ENCODE peak calls at places on chromosomes 11 and 22, in four cellular contexts. T is HEK293T, S is HepG2, U is K562. W is an unnamed sample.

GRCh38 chr11:72229925-72230763 is 5.6 kb downstream of the INPPL1 start:
- DNase-seq in U (no peak), S (no peak), T (no peak), W (no peak)

GRCh38 chr11:59216654-59217640 is 4.2 kb upstream of the MPEG1 start:
- DNase-seq in U (no peak), S (no peak), T (no peak), W (no peak)

GRCh38 chr22:28734393-28734792 is 7.2 kb downstream of the CHEK2 start:
- DNase-seq in S (no peak), T (no peak), U (no peak), W (no peak)

GRCh38 chr22:38618682-38619081 is 37.5 kb downstream of the FAM227A start:
- DNase-seq in S (no peak), U (no peak), T (no peak), W (no peak)

GRCh38 chr11:86848132-86848531 is 47.8 kb downstream of the PRSS23 start:
- DNase-seq in S (no peak), T (no peak), U (no peak), W (no peak)

GRCh38 chr11:130428271-130428670 is at the start of gene ADAMTS8:
- DNase-seq in U (no peak), S (no peak), T (peak; percentile 35), W (no peak)

GRCh38 chr11:120227228-120227852 is 12.6 kb upstream of the POU2F3 start:
- DNase-seq in S (no peak), T (no peak), U (no peak), W (no peak)

GRCh38 chr22:43988960-43989359 is 33.7 kb downstream of the SAMM50 start:
- DNase-seq in T (no peak), U (no peak), S (no peak), W (no peak)

GRCh38 chr11:75577198-75577597 is 15.1 kb downstream of the SERPINH1 start:
- DNase-seq in U (peak; percentile 82), S (no peak), T (peak; percentile 79), W (peak; percentile 78)

GRCh38 chr11:83002047-83002446 is 69.7 kb downstream of the RAB30 start:
- DNase-seq in S (no peak), T (no peak), U (no peak), W (no peak)

GRCh38 chr11:134560566-134561347 is 148.7 kb upstream of the B3GAT1 start:
- DNase-seq in S (no peak), T (no peak), U (no peak), W (no peak)

GRCh38 chr11:117045196-117045595 is 53.0 kb downstream of the SIK3 start:
- DNase-seq in S (no peak), U (peak; percentile 24), T (peak; percentile 53), W (no peak)

GRCh38 chr11:46390331-46391171 is 1.0 kb downstream of the CHRM4 start:
- DNase-seq in T (no peak), U (no peak), S (no peak), W (peak; percentile 40)

GRCh38 chr11:75615709-75616108 is 53.1 kb downstream of the MAP6 start:
- DNase-seq in U (no peak), S (no peak), T (no peak), W (no peak)

GRCh38 chr11:2940166-2940929 is 11.1 kb upstream of the PHLDA2 start:
- DNase-seq in T (no peak), U (no peak), S (peak; percentile 46), W (no peak)

GRCh38 chr11:22670803-22671202 is 4.4 kb downstream of the GAS2 start:
- DNase-seq in S (peak; percentile 39), U (no peak), T (no peak), W (no peak)

GRCh38 chr11:47257518-47258316 is at the start of gene NR1H3:
- DNase-seq in T (peak; percentile 51), S (peak; percentile 77), U (peak; percentile 93), W (peak; percentile 82)

GRCh38 chr22:43174941-43175531 is 11.9 kb downstream of the TTLL12 start:
- DNase-seq in T (no peak), S (no peak), U (no peak), W (no peak)

GRCh38 chr22:48489551-48490512 is 1337.8 kb downstream of the BRD1 start:
- DNase-seq in T (no peak), U (no peak), S (no peak), W (no peak)

GRCh38 chr11:70498171-70498571 is 99.8 kb downstream of the CTTN start:
- DNase-seq in U (no peak), S (no peak), T (no peak), W (no peak)

GRCh38 chr11:35980646-35981402 is 37.0 kb downstream of the LDLRAD3 start:
- DNase-seq in T (no peak), U (no peak), S (no peak), W (no peak)

GRCh38 chr11:27716216-27716615 is 16.0 kb upstream of the BDNF start:
- DNase-seq in T (no peak), S (no peak), U (no peak), W (no peak)

GRCh38 chr11:114846040-114846791 is 167.9 kb downstream of the NXPE2 start:
- DNase-seq in T (no peak), S (no peak), U (no peak), W (no peak)

GRCh38 chr11:63944987-63945386 is 6.2 kb downstream of the NAA40 start:
- DNase-seq in U (no peak), S (peak; percentile 43), T (no peak), W (no peak)

GRCh38 chr22:33328789-33329296 is 270.7 kb upstream of the SYN3 start:
- DNase-seq in T (no peak), S (peak; percentile 55), U (no peak), W (no peak)
- TF ChIP-seq ELF4 in T (no peak), S (no peak), U (no peak), W (no peak)

GRCh38 chr11:1797391-1798125 is 33.8 kb upstream of the CTSD start:
- DNase-seq in U (no peak), S (no peak), T (no peak), W (no peak)

GRCh38 chr11:1796297-1797011 is 32.7 kb upstream of the CTSD start:
- DNase-seq in S (no peak), T (no peak), U (no peak), W (no peak)

GRCh38 chr11:1793091-1793490 is 29.4 kb upstream of the CTSD start:
- DNase-seq in U (no peak), T (no peak), S (no peak), W (no peak)

GRCh38 chr11:1791912-1792311 is 28.2 kb upstream of the CTSD start:
- DNase-seq in U (no peak), T (no peak), S (no peak), W (no peak)

DNA sequence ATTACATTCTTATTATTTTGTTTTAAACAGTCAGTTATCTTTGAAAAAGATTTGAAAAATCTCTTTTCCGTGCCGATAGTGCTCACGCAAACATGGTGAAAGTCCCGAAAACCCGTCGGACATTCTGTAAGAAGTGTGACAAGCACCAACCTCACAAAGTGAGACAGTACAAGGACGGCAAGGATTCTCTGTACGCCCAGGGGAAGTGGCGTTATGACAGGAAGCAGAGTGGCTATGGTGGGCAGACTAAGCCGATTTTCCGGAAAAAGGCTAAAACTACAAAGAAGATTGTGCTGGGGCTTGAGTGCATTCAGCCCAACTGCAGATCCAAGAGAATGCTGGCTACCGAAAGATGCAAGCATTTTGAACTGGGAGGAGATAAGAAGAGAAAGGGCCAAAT is 28.7 kb upstream of the CTSD start:
- DNase-seq in T (no peak), U (no peak), S (no peak), W (no peak)
- TF ChIP-seq SP1 in T (no peak), U (no peak), S (no peak), W (no peak)

DNA sequence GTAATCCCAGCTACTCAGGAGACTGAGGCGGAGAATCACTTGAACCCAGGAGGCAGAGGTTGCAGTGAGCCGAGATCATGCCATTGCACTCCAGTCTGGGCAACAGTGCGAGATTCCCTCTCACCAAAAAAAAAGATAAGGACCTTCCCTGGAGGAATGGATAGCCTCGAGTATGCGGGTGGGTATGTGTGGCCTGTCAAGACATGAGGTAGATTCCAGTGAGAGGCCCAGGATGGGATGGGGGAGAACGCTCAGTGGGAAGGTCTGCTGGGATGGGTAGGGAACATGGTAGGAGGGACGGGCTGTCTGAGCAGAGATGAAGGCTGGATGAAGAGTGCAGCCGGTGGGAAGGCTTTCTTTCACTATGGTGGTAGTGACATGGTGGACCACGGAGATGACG is 39.0 kb upstream of the YWHAH start:
- DNase-seq in S (no peak), U (no peak), T (no peak), W (no peak)
- TF ChIP-seq ELF4 in S (no peak), U (no peak), T (no peak), W (no peak)

DNA sequence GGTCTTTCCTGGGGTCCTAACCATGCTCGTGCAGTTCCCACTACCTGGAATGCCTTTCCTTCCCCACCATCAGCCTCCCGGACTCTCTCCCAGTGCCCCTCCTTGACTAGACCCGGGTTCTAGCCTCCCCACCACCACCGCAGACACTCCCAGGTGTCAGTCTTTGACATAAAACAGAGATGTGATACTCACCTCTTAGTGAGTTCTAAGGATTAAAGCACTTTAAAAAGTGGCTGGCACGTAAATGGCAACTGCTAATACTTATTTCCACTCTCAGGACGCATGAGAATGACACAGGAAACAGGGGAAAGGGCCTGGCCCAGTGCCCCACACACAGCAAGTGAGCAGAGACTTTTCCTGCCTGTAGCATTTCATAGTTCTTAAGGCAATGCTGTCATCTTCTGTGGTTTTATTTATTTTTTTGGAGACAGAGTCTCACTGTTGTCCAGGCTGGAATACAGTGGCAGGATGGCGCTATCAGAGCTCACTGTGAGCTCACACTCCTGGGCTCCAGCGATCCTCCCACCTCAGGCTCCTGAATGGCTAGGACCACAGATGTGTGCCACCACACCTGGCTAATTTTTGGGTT is 1.9 kb upstream of the SLC25A45 start:
- DNase-seq in U (no peak), S (no peak), T (no peak), W (no peak)
- TF ChIP-seq SP1 in U (no peak), S (no peak), T (no peak), W (no peak)

DNA sequence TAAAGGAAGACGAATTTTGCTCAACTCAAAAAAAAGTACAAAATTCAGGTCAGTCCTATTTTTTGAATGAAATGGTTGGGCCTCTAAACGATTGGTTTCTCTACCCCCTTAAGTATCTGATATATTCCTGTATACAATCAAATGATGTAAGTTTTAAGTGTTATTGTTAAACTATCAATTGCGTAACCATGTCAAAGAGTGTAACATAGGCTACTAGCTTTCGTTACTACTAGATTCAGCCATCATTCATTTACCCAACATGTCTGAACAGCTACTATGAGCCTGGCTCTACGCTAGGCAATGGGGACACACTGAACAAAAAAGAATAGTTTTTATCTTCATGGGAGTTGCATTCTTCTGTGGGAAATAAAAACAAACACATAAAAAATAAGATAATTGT is 3.3 kb downstream of the RAB6A start:
- DNase-seq in U (no peak), T (no peak), S (peak; percentile 29), W (no peak)
- TF ChIP-seq ELF4 in U (no peak), T (no peak), S (no peak), W (no peak)

W was measured in WTC11.